ENCODE peak calls at places on chromosomes 4 and X, in six cellular contexts. V is adrenal gland, X is testis, M is transverse colon, T is suprapubic skin, H is stomach. C is an unnamed sample.

GRCh38 chr4:121199742-121200561 is 35.8 kb upstream of the TNIP3 start:
- DNase-seq in V (no peak), X (no peak), H (no peak), T (no peak), M (no peak), C (no peak)

GRCh38 chrX:150935466-150935865 is 37.0 kb upstream of the CD99L2 start:
- DNase-seq in H (no peak), X (no peak), V (peak), M (no peak), T (no peak), C (peak)

GRCh38 chr4:98838977-98839618 is 89.8 kb downstream of the EIF4E start:
- DNase-seq in H (no peak), T (no peak), X (no peak), M (no peak), V (no peak), C (no peak)

GRCh38 chr4:84597450-84597849 is 14.5 kb downstream of the CDS1 start:
- DNase-seq in T (no peak), H (no peak), V (peak), M (no peak), X (peak), C (no peak)

GRCh38 chr4:165398570-165398969 is 19.8 kb downstream of the CPE start:
- DNase-seq in X (no peak), T (no peak), H (no peak), V (no peak), M (no peak), C (peak)

GRCh38 chr4:7904108-7904516 is 35.5 kb downstream of the AFAP1 start:
- DNase-seq in M (no peak), H (no peak), T (no peak), X (no peak), V (no peak), C (peak)

GRCh38 chrX:46165411-46165810 is 379.8 kb downstream of the ZNF674 start:
- DNase-seq in M (no peak), V (no peak), X (no peak), T (no peak), H (no peak), C (no peak)

GRCh38 chr4:40845136-40845910 is 95.6 kb downstream of the NSUN7 start:
- DNase-seq in V (no peak), M (no peak), X (no peak), T (no peak), H (no peak), C (no peak)

GRCh38 chr4:108852691-108853090 is 89.8 kb upstream of the ETNPPL start:
- DNase-seq in H (no peak), M (no peak), V (no peak), T (no peak), X (no peak), C (no peak)

GRCh38 chrX:51894697-51895336 is 1.4 kb downstream of the MAGED1 start:
- DNase-seq in V (peak), T (no peak), M (peak), X (peak), H (no peak), C (peak)

GRCh38 chrX:46712733-46713132 is 46.2 kb downstream of the SLC9A7 start:
- DNase-seq in V (no peak), X (no peak), M (no peak), T (no peak), H (no peak), C (no peak)

GRCh38 chr4:47942420-47942819 is 28.0 kb upstream of the NFXL1 start:
- DNase-seq in M (no peak), H (no peak), X (no peak), V (no peak), T (no peak), C (no peak)
- H3K4me3 ChIP-seq in M (no peak), H (no peak), X (no peak), V (no peak), T (no peak), C (no peak)

GRCh38 chrX:53122013-53122412 is 28.1 kb downstream of the KANTR start:
- DNase-seq in X (peak), H (no peak), V (no peak), T (no peak), M (no peak), C (no peak)

GRCh38 chrX:53114864-53115549 is 21.1 kb downstream of the KANTR start:
- DNase-seq in H (no peak), V (no peak), M (no peak), X (no peak), T (no peak), C (no peak)

GRCh38 chrX:53115550-53115874 is 21.6 kb downstream of the KANTR start:
- DNase-seq in V (no peak), X (peak), M (peak), T (no peak), H (no peak), C (no peak)

GRCh38 chrX:53116101-53116500 is 22.2 kb downstream of the KANTR start:
- DNase-seq in M (peak), H (no peak), T (no peak), X (peak), V (peak), C (peak)
- H3K27ac ChIP-seq in M (peak), H (peak), T (peak), X (no peak), V (peak), C (no peak)

GRCh38 chr4:73257995-73258667 is 467 bp downstream of the ANKRD17 start:
- DNase-seq in X (peak), T (peak), V (peak), M (no peak), H (no peak), C (peak)

GRCh38 chr4:73259552-73260140 is 1.0 kb upstream of the ANKRD17 start:
- DNase-seq in T (peak), V (peak), M (no peak), X (peak), H (no peak), C (no peak)

GRCh38 chr4:73257242-73257994 is 1.2 kb downstream of the ANKRD17 start:
- DNase-seq in H (peak), V (peak), X (peak), T (peak), M (peak), C (peak)

DNA sequence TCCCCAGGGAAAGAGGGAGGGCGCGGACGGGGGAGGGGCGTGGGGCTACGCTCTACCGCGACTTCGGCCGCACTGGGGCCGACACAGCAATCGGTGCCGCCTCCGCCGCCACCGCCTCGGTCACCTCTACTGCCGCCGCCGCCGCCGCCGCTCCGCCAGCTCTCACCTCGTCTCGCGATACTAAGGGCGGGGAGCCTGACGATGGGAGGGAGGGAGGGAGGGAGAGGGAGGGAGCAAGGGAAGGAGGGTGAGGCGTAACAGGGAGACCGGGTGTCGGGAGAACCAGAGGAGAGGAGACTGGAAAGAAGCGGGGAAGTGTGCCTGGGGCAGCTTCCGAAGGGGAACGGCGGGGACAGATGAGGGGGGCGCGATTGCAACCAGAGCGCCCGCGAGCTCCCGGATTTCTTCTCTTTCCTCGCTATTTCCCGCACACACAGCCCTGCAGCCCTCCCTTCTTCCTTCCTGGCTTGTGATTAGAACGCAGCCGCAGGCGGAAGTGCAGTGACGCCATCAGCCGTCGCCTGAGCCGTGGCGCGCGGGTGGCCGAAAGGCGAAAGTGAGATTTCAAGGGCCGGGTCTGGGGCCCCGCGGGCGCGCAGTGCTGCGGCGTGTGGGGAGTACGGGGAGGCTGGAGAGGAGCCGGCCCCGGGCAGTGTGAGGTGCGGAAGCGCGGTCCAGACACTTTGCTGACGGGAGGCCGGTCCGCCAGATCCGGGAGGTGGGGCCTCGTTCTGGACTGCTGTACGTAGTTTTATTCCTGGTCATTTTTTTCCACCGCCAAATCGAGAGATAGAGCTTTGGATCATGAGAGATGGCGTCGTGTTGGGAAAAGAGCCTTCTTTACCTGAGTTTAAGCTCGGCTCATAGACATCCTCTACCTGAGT is at the start of gene ANKRD17:
- DNase-seq in T (peak), V (peak), M (peak), H (peak), X (peak), C (peak)
- TF ChIP-seq CTCF in T (peak), V (peak), M (peak), H (no peak), X (no peak), C (peak)

GRCh38 chr4:174215936-174216699 is 67.3 kb downstream of the FBXO8 start:
- DNase-seq in V (no peak), H (no peak), T (no peak), M (no peak), X (no peak), C (no peak)
- H3K4me3 ChIP-seq in V (no peak), H (no peak), T (no peak), M (no peak), X (no peak), C (no peak)